ENCODE peak calls at places on chromosomes 6 and 20, in four cellular contexts. E, X, Q and B are unnamed samples.

GRCh38 chr6:56484669-56485068 is 158.0 kb downstream of the DST start:
- DNase-seq in E (no peak), X (no peak), Q (no peak), B (no peak)

GRCh38 chr6:17865798-17866725 is 121.4 kb downstream of the KIF13A start:
- DNase-seq in E (peak; percentile 97), X (no peak), Q (peak; percentile 28), B (no peak)

GRCh38 chr6:52718535-52718934 is 44.7 kb downstream of the GSTA2 start:
- DNase-seq in E (peak; percentile 33), X (no peak), Q (no peak), B (no peak)

GRCh38 chr6:21005816-21006553 is 471.7 kb downstream of the CDKAL1 start:
- DNase-seq in E (peak; percentile 92), X (peak; percentile 38), Q (peak; percentile 67), B (no peak)

GRCh38 chr6:72950114-72950860 is 275.0 kb downstream of the KHDC1L start:
- DNase-seq in E (peak; percentile 86), X (no peak), Q (no peak), B (no peak)

GRCh38 chr6:29926081-29926794 is 16.1 kb upstream of the HLA-A start:
- DNase-seq in E (peak; percentile 18), X (no peak), Q (no peak), B (no peak)

GRCh38 chr20:48774696-48775095 is 53.1 kb downstream of the PREX1 start:
- DNase-seq in E (no peak), X (no peak), Q (no peak), B (no peak)

GRCh38 chr6:53103993-53104675 is 38.9 kb downstream of the FBXO9 start:
- DNase-seq in E (peak; percentile 22), X (peak; percentile 42), Q (peak; percentile 80), B (no peak)

GRCh38 chr6:35016417-35017221 is 124.5 kb downstream of the TCP11 start:
- DNase-seq in E (no peak), X (no peak), Q (no peak), B (no peak)

GRCh38 chr6:106490030-106490429 is 129.5 kb downstream of the CRYBG1 start:
- DNase-seq in E (peak; percentile 28), X (no peak), Q (no peak), B (no peak)

GRCh38 chr20:55667955-55668354 is 337.4 kb downstream of the CBLN4 start:
- DNase-seq in E (no peak), X (no peak), Q (no peak), B (no peak)

GRCh38 chr6:170125447-170126300 is 165.2 kb downstream of the DLL1 start:
- DNase-seq in E (no peak), X (no peak), Q (no peak), B (no peak)

GRCh38 chr20:47318596-47319516 is 37.6 kb downstream of the ZMYND8 start:
- DNase-seq in E (peak; percentile 70), X (no peak), Q (peak; percentile 93), B (no peak)

GRCh38 chr6:21864211-21864610 is 270.7 kb downstream of the SOX4 start:
- DNase-seq in E (no peak), X (no peak), Q (no peak), B (no peak)

GRCh38 chr6:125191916-125192609 is 38.5 kb downstream of the TPD52L1 start:
- DNase-seq in E (peak; percentile 89), X (peak; percentile 38), Q (peak; percentile 78), B (peak; percentile 40)

GRCh38 chr6:106360410-106360988 is at the start of gene CRYBG1:
- DNase-seq in E (peak; percentile 90), X (peak; percentile 80), Q (peak; percentile 93), B (peak; percentile 65)

GRCh38 chr6:31969712-31970603 is 2.0 kb downstream of the DXO start:
- DNase-seq in E (no peak), X (no peak), Q (no peak), B (no peak)

GRCh38 chr6:45625191-45625664 is 247.5 kb upstream of the SUPT3H start:
- DNase-seq in E (peak; percentile 55), X (no peak), Q (no peak), B (no peak)

GRCh38 chr6:141426400-141426980 is 706.2 kb upstream of the GJE1 start:
- DNase-seq in E (no peak), X (no peak), Q (no peak), B (no peak)

GRCh38 chr6:150269857-150270223 is 99.0 kb upstream of the IYD start:
- DNase-seq in E (peak; percentile 100), X (no peak), Q (peak; percentile 63), B (no peak)

GRCh38 chr20:46826343-46826984 is 68.2 kb upstream of the EYA2 start:
- DNase-seq in E (peak; percentile 13), X (no peak), Q (no peak), B (no peak)

GRCh38 chr6:168052291-168052891 is 26.6 kb downstream of the FRMD1 start:
- DNase-seq in E (no peak), X (no peak), Q (peak; percentile 60), B (no peak)

GRCh38 chr6:89927788-89928565 is 33.7 kb downstream of the GJA10 start:
- DNase-seq in E (peak; percentile 77), X (no peak), Q (no peak), B (no peak)

GRCh38 chr6:152184573-152185157 is 377.2 kb downstream of the ESR1 start:
- DNase-seq in E (no peak), X (no peak), Q (no peak), B (no peak)

GRCh38 chr6:41638002-41638800 is at the start of gene MDFI:
- DNase-seq in E (no peak), X (peak; percentile 26), Q (no peak), B (no peak)

GRCh38 chr6:144989319-144990099 is 704.4 kb downstream of the UTRN start:
- DNase-seq in E (peak; percentile 67), X (no peak), Q (no peak), B (no peak)

GRCh38 chr20:5918856-5919633 is 31.3 kb downstream of the TRMT6 start:
- DNase-seq in E (peak; percentile 87), X (no peak), Q (peak; percentile 46), B (no peak)

GRCh38 chr6:2378891-2379652 is 133.7 kb upstream of the GMDS start:
- DNase-seq in E (peak; percentile 83), X (no peak), Q (no peak), B (no peak)

GRCh38 chr20:21554985-21555384 is 41.1 kb upstream of the NKX2-2 start:
- DNase-seq in E (no peak), X (no peak), Q (no peak), B (no peak)

GRCh38 chr6:125957845-125958244 is 1.3 kb downstream of the HINT3 start:
- DNase-seq in E (peak; percentile 84), X (no peak), Q (peak; percentile 57), B (no peak)

GRCh38 chr20:63394069-63394468 is 32.9 kb upstream of the CHRNA4 start:
- DNase-seq in E (no peak), X (no peak), Q (no peak), B (no peak)

GRCh38 chr6:134826889-134827737 is 122.8 kb downstream of the ALDH8A1 start:
- DNase-seq in E (peak; percentile 74), X (no peak), Q (no peak), B (no peak)

GRCh38 chr6:104753251-104753650 is 106.5 kb downstream of the HACE1 start:
- DNase-seq in E (no peak), X (no peak), Q (no peak), B (no peak)

GRCh38 chr6:1908784-1909183 is 299.1 kb downstream of the FOXC1 start:
- DNase-seq in E (no peak), X (no peak), Q (no peak), B (no peak)

GRCh38 chr20:35796556-35796955 is 24.7 kb downstream of the PHF20 start:
- DNase-seq in E (no peak), X (peak; percentile 63), Q (no peak), B (no peak)

GRCh38 chr6:22250486-22250885 is 46.4 kb downstream of the PRL start:
- DNase-seq in E (no peak), X (no peak), Q (no peak), B (no peak)

GRCh38 chr6:148624025-148624424 is 122.8 kb upstream of the UST start:
- DNase-seq in E (peak; percentile 32), X (no peak), Q (no peak), B (no peak)

GRCh38 chr6:70456725-70457124 is 43.4 kb downstream of the FAM135A start:
- DNase-seq in E (peak; percentile 8), X (no peak), Q (no peak), B (no peak)

GRCh38 chr20:3000852-3001523 is 42.4 kb upstream of the GNRH2 start:
- DNase-seq in E (no peak), X (peak; percentile 61), Q (peak; percentile 77), B (no peak)

GRCh38 chr6:148925701-148926100 is 178.9 kb downstream of the UST start:
- DNase-seq in E (no peak), X (no peak), Q (no peak), B (no peak)